ENCODE peak calls at places on chromosomes 16 and 17, in four cellular contexts. R is H1, F is K562, Q is HepG2. D is an unnamed sample.

GRCh38 chr17:52026075-52026474 is 132.4 kb downstream of the CA10 start:
- DNase-seq in Q (no peak), R (no peak), F (no peak), D (no peak)

GRCh38 chr16:56192644-56192960 is 1.3 kb downstream of the GNAO1 start:
- DNase-seq in F (no peak), Q (no peak), R (no peak), D (no peak)

GRCh38 chr16:75048051-75048450 is 49.2 kb downstream of the ZNRF1 start:
- DNase-seq in R (no peak), Q (no peak), F (no peak), D (no peak)

GRCh38 chr16:17227278-17227677 is 243.5 kb downstream of the XYLT1 start:
- DNase-seq in R (peak; percentile 38), Q (no peak), F (no peak), D (no peak)

GRCh38 chr16:30054959-30055553 is 10.5 kb upstream of the ALDOA start:
- DNase-seq in Q (peak; percentile 62), F (peak; percentile 54), R (no peak), D (no peak)

GRCh38 chr17:46977348-46977747 is 1.7 kb downstream of the RPRML start:
- DNase-seq in R (peak; percentile 80), Q (peak; percentile 54), F (peak; percentile 49), D (no peak)

GRCh38 chr16:6929868-6930267 is 402.8 kb upstream of the RBFOX1 start:
- DNase-seq in Q (no peak), R (no peak), F (no peak), D (no peak)

GRCh38 chr17:45223541-45224528 is 2.1 kb downstream of the FMNL1 start:
- DNase-seq in Q (no peak), F (no peak), R (no peak), D (no peak)

GRCh38 chr17:78779848-78780247 is 2.2 kb downstream of the CYTH1 start:
- DNase-seq in F (no peak), R (no peak), Q (no peak), D (no peak)

GRCh38 chr17:48307814-48308411 is 122.1 kb downstream of the SKAP1 start:
- DNase-seq in R (peak; percentile 15), F (peak; percentile 57), Q (peak; percentile 56), D (no peak)

GRCh38 chr17:77324227-77324626 is 183.5 kb downstream of the SEC14L1 start:
- DNase-seq in Q (no peak), F (no peak), R (no peak), D (no peak)

GRCh38 chr16:3793161-3793576 is 75.8 kb upstream of the TRAP1 start:
- DNase-seq in Q (no peak), F (no peak), R (no peak), D (no peak)
- TF ChIP-seq CREB1 in Q (no peak), F (no peak), R (no peak), D (no peak)

DNA sequence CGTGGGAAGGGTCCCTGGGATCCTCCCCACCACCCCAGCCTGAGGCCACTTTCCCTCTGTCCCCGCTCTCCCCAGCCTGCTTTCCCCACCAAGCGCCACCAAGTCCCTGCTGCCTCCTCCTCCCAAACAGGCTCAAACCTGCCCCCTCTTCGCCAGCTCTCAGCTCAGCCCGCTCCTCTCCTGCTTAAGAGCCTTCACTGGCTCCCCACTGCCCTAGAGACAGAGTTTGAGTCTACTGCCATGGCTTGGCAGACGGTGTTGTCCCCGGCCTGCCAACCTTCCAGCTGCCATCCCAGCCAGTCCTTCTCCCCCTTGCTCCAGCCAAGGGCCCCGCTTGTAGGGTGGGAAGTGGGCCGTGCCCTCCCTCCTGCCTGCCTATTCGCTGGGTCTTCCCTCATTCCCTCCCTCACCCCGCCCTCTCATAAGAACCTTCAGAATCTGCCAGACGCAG is 11.1 kb downstream of the IL4R start:
- DNase-seq in F (no peak), R (no peak), Q (no peak), D (no peak)
- TF ChIP-seq SIN3A in F (no peak), R (no peak), Q (no peak), D (no peak)

DNA sequence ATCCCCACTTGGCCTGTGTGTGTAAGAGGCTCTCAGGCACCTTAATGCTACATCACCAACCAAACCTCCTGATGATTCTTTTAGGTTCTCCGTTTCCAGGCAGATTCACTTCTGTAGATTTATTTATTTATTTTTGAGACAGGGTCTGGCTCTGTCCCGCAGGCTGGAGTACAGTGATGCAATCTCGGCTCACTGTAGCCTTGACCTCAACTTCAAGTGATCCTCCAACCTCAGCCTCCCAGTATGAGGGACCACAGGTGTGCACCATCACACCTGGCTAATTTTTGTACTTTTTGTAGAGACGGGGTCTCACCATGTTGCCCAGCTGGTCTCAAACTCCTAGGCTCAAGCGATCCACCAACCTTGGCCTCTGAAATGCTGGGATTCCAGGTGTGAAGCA is 12.7 kb upstream of the MEOX1 start:
- DNase-seq in F (no peak), R (no peak), Q (no peak), D (no peak)
- TF ChIP-seq CREB1 in F (no peak), R (no peak), Q (no peak), D (no peak)

DNA sequence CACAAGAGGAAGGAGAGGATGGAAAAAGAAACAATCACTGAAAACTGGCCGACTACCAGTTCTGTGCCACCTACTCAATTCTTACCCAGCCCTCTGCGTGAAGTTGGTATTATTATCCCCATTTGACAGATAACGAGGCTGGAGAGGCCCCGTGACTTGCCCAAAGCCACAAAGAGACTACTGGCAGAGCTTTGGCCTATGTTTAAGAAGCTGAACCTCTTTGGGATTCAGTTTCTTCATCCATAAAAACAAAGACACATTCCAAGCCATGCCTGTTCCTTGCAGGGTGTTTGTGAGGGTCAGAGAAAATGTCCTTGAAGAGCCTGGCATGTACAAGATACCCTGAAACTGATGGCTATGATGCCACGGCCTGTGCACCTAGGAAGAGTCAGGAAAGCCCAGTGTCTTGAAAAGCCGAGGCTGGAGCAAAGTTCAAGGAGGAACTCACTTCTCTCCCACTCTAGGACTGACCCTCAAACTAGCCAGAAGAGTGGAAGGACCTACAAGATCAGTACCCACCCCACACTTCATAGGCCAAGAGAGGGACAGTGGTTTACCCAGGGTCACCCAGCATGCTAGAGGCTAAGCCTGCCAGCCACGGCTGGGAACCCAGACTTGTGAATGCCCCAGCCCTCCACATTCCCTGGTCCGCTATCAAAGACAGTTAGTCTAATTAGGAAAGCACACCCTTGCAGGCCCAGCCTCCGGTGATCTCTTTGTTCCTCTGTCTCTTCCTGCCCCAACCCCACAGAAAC is 1.6 kb upstream of the ACSF2 start:
- DNase-seq in F (no peak), R (no peak), Q (no peak), D (no peak)
- TF ChIP-seq SIN3A in F (no peak), R (no peak), Q (no peak), D (no peak)

GRCh38 chr17:62995377-62995885 is 29.4 kb downstream of the TANC2 start:
- DNase-seq in F (peak; percentile 49), Q (peak; percentile 20), R (no peak), D (no peak)
- TF ChIP-seq CREB1 in F (no peak), Q (no peak), R (no peak), D (no peak)

DNA sequence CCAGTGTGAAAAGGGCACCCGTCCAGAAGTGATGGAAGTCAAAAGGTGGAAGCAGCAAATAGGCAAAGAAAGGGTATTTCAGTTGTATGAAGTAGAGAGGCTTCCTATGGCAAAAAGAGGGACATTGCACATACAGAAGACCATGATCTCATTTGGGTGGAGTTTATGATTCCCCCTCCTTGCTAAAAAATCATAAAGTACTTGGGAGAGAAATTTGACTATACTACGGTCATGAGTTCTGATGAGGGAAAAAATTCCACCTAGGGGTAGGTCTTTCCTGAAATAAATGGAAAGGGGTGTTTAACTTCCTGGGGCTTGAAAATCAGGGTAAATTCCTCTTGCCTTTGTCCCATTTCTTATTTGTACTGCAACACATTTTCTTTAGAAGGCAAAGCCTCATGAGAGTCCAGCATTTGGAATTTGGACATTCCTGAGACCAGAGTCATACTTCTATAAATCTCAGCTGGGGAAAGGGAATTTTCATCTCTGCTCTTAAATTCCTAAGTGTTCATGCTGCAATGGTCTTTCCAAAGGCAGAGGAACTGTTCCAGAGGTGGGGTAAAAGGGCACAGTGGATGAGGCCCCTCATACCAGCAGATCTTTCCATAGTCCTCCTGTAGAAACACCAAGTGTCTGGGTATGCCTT is 5.8 kb downstream of the LYRM1 start:
- DNase-seq in Q (no peak), F (no peak), R (no peak), D (no peak)
- TF ChIP-seq SIN3A in Q (no peak), F (no peak), R (no peak), D (no peak)

GRCh38 chr16:1469693-1470201 is 5.1 kb downstream of the CLCN7 start:
- DNase-seq in F (no peak), Q (no peak), R (no peak), D (no peak)
- TF ChIP-seq CREB1 in F (no peak), Q (no peak), R (no peak), D (no peak)